ENCODE peak calls at places on chromosomes 11 and 22, in six cellular contexts. B, O, S, N, C and J are unnamed samples.
A peak's percentile ranks its signal among the peaks of the same experiment; 100 is the strongest.

GRCh38 chr22:33404723-33405122 is 346.5 kb upstream of the SYN3 start:
- DNase-seq in N (no peak), C (no peak), B (no peak), O (no peak), S (no peak), J (no peak)

GRCh38 chr11:62909107-62909894 is 11.9 kb downstream of the CHRM1 start:
- DNase-seq in S (peak; percentile 76), N (peak; percentile 44), O (peak; percentile 80), C (peak; percentile 94), B (no peak), J (no peak)

GRCh38 chr22:45688606-45689080 is 17.0 kb downstream of the ATXN10 start:
- DNase-seq in B (no peak), O (peak; percentile 90), S (peak; percentile 88), C (peak; percentile 35), N (no peak), J (peak; percentile 47)

GRCh38 chr11:72333657-72334056 is 89.7 kb upstream of the PHOX2A start:
- DNase-seq in S (no peak), C (no peak), O (no peak), N (peak; percentile 39), B (peak; percentile 22), J (no peak)

GRCh38 chr11:8814923-8815240 is 96.1 kb upstream of the AKIP1 start:
- DNase-seq in C (no peak), S (no peak), B (no peak), N (no peak), O (no peak), J (no peak)

GRCh38 chr22:37230673-37231405 is 13.2 kb downstream of the RAC2 start:
- DNase-seq in N (peak; percentile 86), O (no peak), B (peak; percentile 79), S (peak; percentile 80), C (peak; percentile 31), J (no peak)

GRCh38 chr11:114285599-114285998 is 10.6 kb upstream of the NNMT start:
- DNase-seq in C (no peak), N (no peak), S (peak; percentile 72), O (peak; percentile 71), B (no peak), J (no peak)

GRCh38 chr11:74541466-74541865 is 47.9 kb upstream of the LIPT2 start:
- DNase-seq in B (no peak), C (no peak), S (no peak), O (no peak), N (no peak), J (no peak)

GRCh38 chr11:120890921-120891320 is 133.0 kb upstream of the TBCEL start:
- DNase-seq in O (no peak), N (no peak), B (no peak), S (no peak), C (no peak), J (no peak)

GRCh38 chr11:64477675-64478074 is 113.3 kb upstream of the SLC22A12 start:
- DNase-seq in N (no peak), B (no peak), C (no peak), S (no peak), O (no peak), J (no peak)